ENCODE peak calls at places on chromosomes 7 and 10, in seven cellular contexts. J, G, E, I, K, S and Q are unnamed samples.

GRCh38 chr10:85642421-85643170 is 724.0 kb downstream of the GRID1 start:
- DNase-seq in E (no peak), S (no peak), J (no peak), G (no peak), K (peak; percentile 59), I (no peak), Q (no peak)

GRCh38 chr7:127665922-127666321 is 13.9 kb downstream of the SND1 start:
- DNase-seq in J (no peak), E (no peak), K (peak; percentile 82), S (no peak), I (peak; percentile 64), G (no peak), Q (no peak)

GRCh38 chr7:157805716-157806115 is 468.9 kb downstream of the DNAJB6 start:
- DNase-seq in I (no peak), J (no peak), S (no peak), K (no peak), G (no peak), E (no peak), Q (no peak)

GRCh38 chr7:150402671-150403321 is 23.7 kb downstream of the ZNF775 start:
- DNase-seq in J (no peak), K (peak; percentile 59), S (no peak), I (no peak), E (no peak), G (no peak), Q (no peak)

GRCh38 chr7:151349507-151349853 is 7.9 kb downstream of the NUB1 start:
- DNase-seq in G (no peak), J (no peak), I (no peak), S (no peak), K (no peak), E (no peak), Q (peak; percentile 30)

GRCh38 chr7:139656387-139656786 is 121.4 kb downstream of the HIPK2 start:
- DNase-seq in K (no peak), G (peak; percentile 81), I (no peak), E (no peak), J (no peak), S (no peak), Q (no peak)

GRCh38 chr10:106908225-106908624 is 256.3 kb downstream of the SORCS1 start:
- DNase-seq in J (no peak), E (no peak), S (no peak), G (no peak), I (no peak), K (no peak), Q (no peak)

GRCh38 chr10:101749511-101750016 is 26.4 kb downstream of the FGF8 start:
- DNase-seq in K (peak; percentile 79), G (no peak), J (no peak), I (no peak), E (no peak), S (no peak), Q (no peak)

GRCh38 chr7:69002416-69002815 is 595.9 kb upstream of the AUTS2 start:
- DNase-seq in J (no peak), E (no peak), I (no peak), K (no peak), G (peak; percentile 68), S (no peak), Q (no peak)

GRCh38 chr7:84389242-84389641 is 194.7 kb upstream of the SEMA3A start:
- DNase-seq in G (no peak), K (no peak), J (no peak), I (no peak), E (peak; percentile 14), S (no peak), Q (no peak)

GRCh38 chr10:84715911-84716310 is 387.5 kb downstream of the CCSER2 start:
- DNase-seq in J (no peak), S (no peak), G (no peak), K (peak; percentile 87), E (peak; percentile 48), I (peak; percentile 77), Q (peak; percentile 43)

GRCh38 chr10:68303849-68304412 is 27.9 kb upstream of the HNRNPH3 start:
- DNase-seq in G (no peak), J (no peak), E (no peak), S (no peak), I (no peak), K (no peak), Q (no peak)

GRCh38 chr10:68302871-68303270 is 29.0 kb upstream of the HNRNPH3 start:
- DNase-seq in I (no peak), K (no peak), G (no peak), J (no peak), S (no peak), E (no peak), Q (no peak)

GRCh38 chr10:68302503-68302823 is 29.4 kb upstream of the HNRNPH3 start:
- DNase-seq in E (no peak), I (no peak), S (no peak), G (no peak), K (no peak), J (no peak), Q (no peak)

GRCh38 chr10:68301301-68301700 is 30.6 kb upstream of the HNRNPH3 start:
- DNase-seq in E (no peak), J (no peak), I (no peak), G (no peak), S (no peak), K (no peak), Q (no peak)

DNA sequence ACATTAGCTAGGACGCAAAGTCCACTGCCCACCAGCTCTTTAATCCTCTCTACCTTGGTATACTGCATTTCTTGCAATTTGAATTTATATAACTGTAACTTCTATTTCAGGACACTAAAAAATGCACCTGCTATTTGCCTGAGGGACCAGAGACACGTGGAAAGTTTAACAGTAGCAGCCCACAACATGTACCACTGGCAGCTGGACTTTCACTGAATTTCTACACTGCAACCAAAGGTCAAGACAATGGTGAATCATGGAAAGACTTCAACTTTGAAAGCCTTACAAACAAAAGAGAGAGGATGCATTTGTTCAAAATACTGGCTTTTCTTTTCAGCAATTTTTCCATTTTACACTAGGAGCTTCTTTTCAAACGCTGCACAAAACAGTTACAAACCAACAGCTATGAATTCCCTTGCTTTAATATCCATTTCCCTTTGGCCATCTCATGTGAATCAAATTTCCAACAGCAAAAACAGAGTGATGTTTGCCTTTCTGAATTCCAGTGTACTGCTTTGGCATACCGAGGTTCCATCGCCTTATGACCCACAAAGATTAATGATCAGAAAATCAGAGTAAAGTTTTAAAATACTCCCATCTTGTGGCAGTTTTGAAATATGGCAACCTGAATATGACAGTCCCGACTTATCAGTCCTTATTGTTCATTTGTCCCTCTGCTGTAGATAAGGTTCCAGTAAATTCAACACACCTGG is 29.9 kb upstream of the HNRNPH3 start:
- DNase-seq in G (peak; percentile 77), J (peak; percentile 34), S (no peak), E (peak; percentile 45), I (no peak), K (no peak), Q (no peak)
- TF ChIP-seq CTCF in G (peak; percentile 48), J (peak; percentile 69), S (peak; percentile 56), E (peak; percentile 42), I (peak; percentile 58), K (peak; percentile 73), Q (peak; percentile 20)

GRCh38 chr10:69384320-69384719 is 32.4 kb downstream of the TACR2 start:
- DNase-seq in G (no peak), S (no peak), E (no peak), J (no peak), I (no peak), K (no peak), Q (no peak)

GRCh38 chr10:69385454-69386350 is 31.0 kb downstream of the TACR2 start:
- DNase-seq in E (no peak), S (no peak), J (no peak), G (no peak), I (no peak), K (no peak), Q (no peak)

GRCh38 chr10:69383485-69384089 is 33.1 kb downstream of the TACR2 start:
- DNase-seq in G (peak; percentile 67), E (no peak), K (peak; percentile 46), I (no peak), S (no peak), J (no peak), Q (no peak)

GRCh38 chr10:69379800-69380199 is 36.9 kb downstream of the TACR2 start:
- DNase-seq in J (no peak), K (no peak), I (no peak), S (no peak), E (no peak), G (no peak), Q (no peak)

DNA sequence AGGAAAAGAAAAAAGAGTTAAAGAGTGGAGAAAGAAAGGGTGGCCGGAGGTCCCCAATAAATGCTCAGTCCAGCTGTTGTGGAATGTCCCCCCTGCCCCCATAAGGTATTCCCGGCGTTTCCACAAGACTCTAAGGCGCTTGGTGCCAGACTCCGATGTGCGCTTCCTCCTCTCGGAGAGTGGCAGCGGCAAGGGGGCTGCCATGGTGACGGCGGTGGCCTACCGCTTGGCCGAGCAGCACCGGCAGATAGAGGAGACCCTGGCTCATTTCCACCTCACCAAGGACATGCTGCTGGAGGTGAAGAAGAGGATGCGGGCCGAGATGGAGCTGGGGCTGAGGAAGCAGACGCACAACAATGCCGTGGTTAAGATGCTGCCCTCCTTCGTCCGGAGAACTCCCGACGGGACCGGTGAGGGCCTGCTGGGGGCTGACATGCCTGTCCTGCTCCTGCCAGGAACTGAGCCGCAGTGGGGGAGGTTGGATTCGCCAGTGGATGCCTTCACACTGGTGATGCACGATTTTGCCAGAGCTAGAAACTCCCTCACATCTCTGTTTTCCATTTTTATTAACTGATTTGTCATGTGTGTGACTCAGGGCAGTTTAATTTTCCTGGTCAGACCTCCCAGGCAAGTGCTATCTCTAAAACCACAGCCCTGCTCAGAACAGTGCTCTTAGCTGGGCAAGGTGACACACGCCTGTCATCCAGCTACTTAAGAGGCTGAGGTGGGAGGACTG is 34.2 kb downstream of the TACR2 start:
- DNase-seq in I (no peak), E (no peak), G (peak; percentile 92), S (no peak), K (peak; percentile 33), J (peak; percentile 42), Q (no peak)
- TF ChIP-seq CTCF in I (no peak), E (no peak), G (no peak), S (no peak), K (no peak), J (no peak), Q (no peak)

GRCh38 chr7:143380646-143381426 is at the start of gene ZYX:
- DNase-seq in I (peak; percentile 96), J (peak; percentile 95), S (peak; percentile 92), G (peak; percentile 93), K (peak; percentile 98), E (peak; percentile 95), Q (peak; percentile 86)

GRCh38 chr7:143379607-143380263 is 1.4 kb upstream of the ZYX start:
- DNase-seq in I (peak; percentile 34), S (no peak), J (no peak), K (no peak), E (no peak), G (no peak), Q (no peak)

GRCh38 chr7:143382126-143382790 is 1.1 kb downstream of the ZYX start:
- DNase-seq in K (peak; percentile 46), E (no peak), G (no peak), J (no peak), I (no peak), S (no peak), Q (no peak)

GRCh38 chr7:143381427-143382125 is 431 bp downstream of the ZYX start:
- DNase-seq in I (peak; percentile 28), K (peak; percentile 58), S (no peak), J (peak; percentile 55), G (peak; percentile 82), E (no peak), Q (peak; percentile 43)

GRCh38 chr7:143380264-143380645 is 890 bp upstream of the ZYX start:
- DNase-seq in J (peak; percentile 68), K (peak; percentile 97), E (peak; percentile 82), G (peak; percentile 90), I (peak; percentile 87), S (peak; percentile 94), Q (peak; percentile 88)
- TF ChIP-seq CTCF in J (peak; percentile 89), K (peak; percentile 92), E (peak; percentile 89), G (peak; percentile 84), I (peak; percentile 89), S (peak; percentile 61), Q (peak; percentile 85)

GRCh38 chr10:127649642-127650041 is 87.3 kb upstream of the FOXI2 start:
- DNase-seq in S (no peak), E (no peak), I (peak; percentile 77), K (peak; percentile 92), J (no peak), G (no peak), Q (peak; percentile 27)
- TF ChIP-seq CTCF in S (no peak), E (no peak), I (peak; percentile 77), K (peak; percentile 84), J (no peak), G (no peak), Q (peak; percentile 40)